ENCODE peak calls at places on chromosomes 13 and 19, in nine cellular contexts. T is neural crest cell, E is foreskin keratinocyte, V is GM12864, A is heart right ventricle, M is epithelial cell of esophagus, L is neural progenitor cell, G is astrocyte, D is retinal pigment epithelial cell. O is an unnamed sample.

GRCh38 chr19:43707158-43707712 is 8.6 kb upstream of the IRGC start:
- DNase-seq in V (no peak), L (no peak), E (no peak), M (no peak), A (no peak), D (no peak), G (no peak), T (no peak), O (no peak)

GRCh38 chr19:47302249-47302648 is 7.4 kb upstream of the C5AR1 start:
- DNase-seq in T (no peak), A (no peak), M (no peak), E (no peak), V (no peak), L (no peak), D (no peak), G (no peak), O (no peak)

GRCh38 chr19:42276284-42276683 is 7.2 kb downstream of the CIC start:
- DNase-seq in A (peak; percentile 3), L (no peak), D (no peak), E (no peak), M (no peak), T (no peak), V (no peak), G (no peak), O (no peak)

GRCh38 chr19:52889076-52889475 is 8.4 kb downstream of the ZNF320 start:
- DNase-seq in A (no peak), D (no peak), M (no peak), T (no peak), E (no peak), V (no peak), G (no peak), L (no peak), O (no peak)

GRCh38 chr19:44796701-44797115 is 12.2 kb upstream of the BCAM start:
- DNase-seq in D (no peak), G (peak; percentile 14), E (no peak), A (peak; percentile 82), M (no peak), V (no peak), T (no peak), L (peak; percentile 25), O (no peak)

GRCh38 chr19:58550362-58551122 is 4.4 kb downstream of the CHMP2A start:
- DNase-seq in V (no peak), L (no peak), M (no peak), E (no peak), D (no peak), A (no peak), G (no peak), T (no peak), O (no peak)

GRCh38 chr13:83941669-83942335 is 59.5 kb upstream of the SLITRK1 start:
- DNase-seq in E (peak; percentile 90), V (no peak), G (no peak), M (peak; percentile 95), D (no peak), T (no peak), L (peak; percentile 44), A (no peak), O (peak; percentile 57)

GRCh38 chr13:112248406-112248760 is 127.8 kb upstream of the SPACA7 start:
- DNase-seq in D (no peak), T (no peak), L (no peak), E (no peak), G (no peak), M (no peak), V (no peak), A (no peak), O (no peak)

GRCh38 chr19:42270346-42271044 is 1.4 kb downstream of the CIC start:
- DNase-seq in V (no peak), A (peak; percentile 50), E (peak; percentile 89), M (peak; percentile 95), T (no peak), G (peak; percentile 58), D (peak; percentile 90), L (no peak), O (peak; percentile 77)

GRCh38 chr19:56377105-56377924 is 16.0 kb downstream of the ZNF582 start:
- DNase-seq in E (no peak), M (no peak), A (no peak), D (no peak), T (no peak), G (peak; percentile 32), L (no peak), V (no peak), O (no peak)

GRCh38 chr19:51020988-51021651 is 1.6 kb upstream of the KLK10 start:
- DNase-seq in A (peak; percentile 13), G (peak; percentile 27), D (peak; percentile 48), V (no peak), T (no peak), L (peak; percentile 74), E (no peak), M (peak; percentile 58), O (peak; percentile 35)

GRCh38 chr19:23998568-23998967 is 83.9 kb downstream of the ZNF726 start:
- DNase-seq in M (no peak), A (no peak), L (no peak), D (no peak), G (no peak), T (no peak), E (no peak), V (no peak), O (no peak)

GRCh38 chr19:24000656-24001055 is 86.0 kb downstream of the ZNF726 start:
- DNase-seq in G (no peak), A (no peak), V (no peak), E (peak; percentile 21), L (no peak), T (no peak), M (no peak), D (no peak), O (no peak)

GRCh38 chr19:23999821-24000610 is 85.3 kb downstream of the ZNF726 start:
- DNase-seq in G (no peak), D (no peak), E (peak; percentile 38), M (peak; percentile 40), L (no peak), A (no peak), T (no peak), V (no peak), O (no peak)

GRCh38 chr19:23992348-23992747 is 77.7 kb downstream of the ZNF726 start:
- DNase-seq in L (no peak), D (no peak), A (no peak), V (no peak), M (no peak), T (no peak), E (no peak), G (no peak), O (no peak)

DNA sequence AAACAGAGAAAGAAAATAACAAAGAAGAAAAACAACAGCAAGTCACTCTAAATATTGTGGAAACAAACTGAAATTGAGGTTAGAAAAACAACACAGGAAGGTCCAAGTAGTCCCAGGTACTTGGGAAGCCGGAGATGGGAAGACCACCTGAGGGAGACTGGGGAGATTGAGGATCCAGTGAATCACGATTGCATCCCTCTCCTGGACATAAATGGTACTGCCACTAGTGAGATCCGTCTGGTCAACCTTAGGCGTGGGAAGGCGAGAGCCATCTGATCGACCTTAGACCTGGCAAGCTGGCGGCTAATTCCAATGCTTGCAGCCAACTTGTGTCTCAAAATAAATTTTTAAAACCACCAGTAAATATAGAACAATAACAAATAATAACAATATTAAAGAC is 81.9 kb downstream of the ZNF726 start:
- DNase-seq in M (no peak), A (no peak), D (no peak), L (peak; percentile 23), G (no peak), V (no peak), T (no peak), E (no peak), O (peak; percentile 12)
- TF ChIP-seq CTCF in M (peak; percentile 14), A (peak; percentile 22), D (peak; percentile 45), L (peak; percentile 38), G (peak; percentile 9), V (peak; percentile 40), T (peak; percentile 50), E (peak; percentile 24), O (no peak)

GRCh38 chr19:39190768-39191167 is 6.0 kb upstream of the NCCRP1 start:
- DNase-seq in D (no peak), A (no peak), T (no peak), E (no peak), M (no peak), L (no peak), G (no peak), V (no peak), O (no peak)

GRCh38 chr19:39186391-39186790 is 10.4 kb upstream of the NCCRP1 start:
- DNase-seq in L (no peak), V (no peak), M (no peak), D (no peak), G (no peak), A (no peak), T (no peak), E (no peak), O (no peak)

GRCh38 chr19:39183100-39183499 is 13.7 kb upstream of the NCCRP1 start:
- DNase-seq in L (no peak), V (no peak), M (peak; percentile 47), A (no peak), E (no peak), D (no peak), T (no peak), G (no peak), O (no peak)

GRCh38 chr19:39188960-39189359 is 7.8 kb upstream of the NCCRP1 start:
- DNase-seq in D (no peak), V (no peak), L (no peak), E (no peak), M (no peak), T (no peak), G (no peak), A (no peak), O (no peak)

DNA sequence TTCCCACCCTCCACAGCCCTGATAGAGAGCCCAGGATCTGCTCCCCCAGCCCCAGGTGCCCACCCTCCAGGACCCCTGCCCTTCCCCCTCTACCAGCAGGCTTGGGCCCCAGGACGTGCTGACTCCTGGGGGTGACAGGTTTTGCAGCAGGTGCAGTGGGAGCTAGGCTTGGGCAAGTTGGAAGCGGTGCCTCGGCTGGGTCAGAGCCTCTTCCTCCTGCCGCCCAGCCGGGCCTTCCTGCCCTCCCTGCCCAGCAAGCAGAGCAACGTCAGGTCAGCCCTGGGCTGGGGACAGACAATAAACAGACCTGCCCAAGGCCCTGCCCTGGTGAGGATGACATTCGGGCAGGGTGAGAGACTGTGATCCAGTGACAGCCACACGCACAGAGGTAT is 9.2 kb upstream of the NCCRP1 start:
- DNase-seq in G (no peak), E (no peak), M (no peak), T (no peak), L (no peak), A (no peak), D (no peak), V (no peak), O (no peak)
- TF ChIP-seq CTCF in G (no peak), E (no peak), M (no peak), T (peak; percentile 44), L (no peak), A (no peak), D (no peak), V (no peak), O (peak; percentile 17)

DNA sequence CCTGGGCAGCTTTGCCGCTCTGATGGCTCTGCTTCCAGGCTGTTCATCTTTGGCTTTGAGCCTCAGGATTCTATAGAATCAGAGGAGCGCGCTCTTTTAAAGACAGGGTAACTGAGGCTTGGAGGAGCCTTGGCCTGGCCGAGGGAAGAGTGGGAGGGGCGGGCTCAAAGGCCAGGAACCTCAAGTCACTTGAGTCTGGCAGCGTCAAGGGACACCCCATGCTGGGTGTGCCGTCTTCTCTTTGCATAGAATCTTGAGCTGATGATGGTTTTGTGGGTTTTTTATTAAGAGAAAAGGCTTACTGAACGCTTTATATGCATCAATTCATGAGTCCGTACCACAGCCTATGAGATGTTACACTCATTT is 1.1 kb downstream of the PGLS start:
- DNase-seq in M (no peak), G (no peak), L (no peak), E (no peak), V (no peak), D (no peak), T (no peak), A (no peak), O (no peak)
- TF ChIP-seq CTCF in M (no peak), G (no peak), L (no peak), E (no peak), V (no peak), D (no peak), T (no peak), A (no peak), O (no peak)

GRCh38 chr19:48391100-48392005 is at the start of gene KDELR1:
- DNase-seq in A (peak; percentile 78), L (peak; percentile 84), M (peak; percentile 73), E (no peak), T (peak; percentile 88), D (no peak), V (no peak), G (peak; percentile 33), O (peak; percentile 76)
- TF ChIP-seq CTCF in A (peak; percentile 91), L (peak; percentile 80), M (peak; percentile 84), E (peak; percentile 94), T (peak; percentile 88), D (peak; percentile 93), V (peak; percentile 97), G (peak; percentile 73), O (peak; percentile 89)

O was measured in MCF 10A.